ENCODE peak calls at places on chromosomes 12 and 14, in seven cellular contexts. K is gastrocnemius medialis, M is A549, W is heart left ventricle, B is dorsolateral prefrontal cortex, L is suprapubic skin, S is mucosa of descending colon. D is an unnamed sample.

GRCh38 chr12:79415754-79416435 is 274.9 kb downstream of the PAWR start:
- DNase-seq in S (peak), M (no peak), B (no peak), K (no peak), L (no peak), W (no peak), D (no peak)

GRCh38 chr12:10130042-10130441 is at the start of gene CLEC7A:
- DNase-seq in K (no peak), B (no peak), L (no peak), S (no peak), M (no peak), W (no peak), D (no peak)

GRCh38 chr14:36367985-36368774 is 47.7 kb upstream of the MBIP start:
- DNase-seq in L (no peak), M (no peak), W (no peak), B (no peak), K (no peak), S (no peak), D (no peak)

GRCh38 chr14:29240046-29240445 is 473.5 kb downstream of the FOXG1 start:
- DNase-seq in L (no peak), M (no peak), K (no peak), B (no peak), S (no peak), W (no peak), D (no peak)

GRCh38 chr14:104558231-104559042 is 21.1 kb upstream of the C14orf180 start:
- DNase-seq in M (no peak), S (no peak), W (no peak), K (no peak), B (no peak), L (no peak), D (peak)

GRCh38 chr14:22980672-22981089 is 1.7 kb downstream of the AJUBA start:
- DNase-seq in M (peak), K (no peak), L (peak), W (peak), S (peak), B (no peak), D (no peak)

GRCh38 chr14:67432088-67432564 is 20.2 kb upstream of the PLEK2 start:
- DNase-seq in B (no peak), K (no peak), W (no peak), M (no peak), L (no peak), S (no peak), D (no peak)

GRCh38 chr12:113299619-113300237 is 35.2 kb downstream of the SLC8B1 start:
- DNase-seq in W (peak), K (peak), B (no peak), S (peak), M (peak), L (no peak), D (no peak)

GRCh38 chr12:132469423-132469822 is 20.5 kb upstream of the FBRSL1 start:
- DNase-seq in B (no peak), S (no peak), W (no peak), L (no peak), M (no peak), K (no peak), D (no peak)

GRCh38 chr12:25707056-25707455 is 154.0 kb upstream of the LMNTD1 start:
- DNase-seq in S (no peak), L (no peak), W (no peak), B (no peak), K (no peak), M (no peak), D (no peak)

GRCh38 chr14:75401356-75401755 is 26.5 kb upstream of the JDP2 start:
- DNase-seq in W (peak), K (peak), S (peak), M (no peak), B (no peak), L (peak), D (no peak)

GRCh38 chr12:108457006-108457733 is 57.9 kb upstream of the FICD start:
- DNase-seq in M (peak), L (no peak), W (peak), S (no peak), B (no peak), K (no peak), D (no peak)

GRCh38 chr12:31466768-31467167 is 124.2 kb downstream of the DENND5B start:
- DNase-seq in B (no peak), S (no peak), M (no peak), W (no peak), K (no peak), L (no peak), D (no peak)

GRCh38 chr14:58712357-58712756 is 74.6 kb downstream of the DACT1 start:
- DNase-seq in W (no peak), M (no peak), K (no peak), B (no peak), S (no peak), L (no peak), D (peak)

GRCh38 chr12:7512528-7512927 is 9.0 kb upstream of the CD163 start:
- DNase-seq in S (no peak), M (peak), L (no peak), K (peak), B (no peak), W (no peak), D (no peak)

GRCh38 chr12:106345739-106346138 is 11.8 kb upstream of the POLR3B start:
- DNase-seq in L (no peak), W (peak), B (no peak), S (peak), M (peak), K (peak), D (no peak)

GRCh38 chr12:102478416-102479098 is 1.8 kb downstream of the IGF1 start:
- DNase-seq in K (no peak), M (no peak), W (no peak), L (no peak), S (peak), B (no peak), D (no peak)

GRCh38 chr12:47017901-47018479 is 61.4 kb upstream of the PCED1B start:
- DNase-seq in B (no peak), K (no peak), S (no peak), L (no peak), M (peak), W (no peak), D (no peak)

GRCh38 chr12:90287585-90287984 is 578.9 kb upstream of the ATP2B1 start:
- DNase-seq in B (no peak), K (no peak), S (no peak), L (no peak), W (no peak), M (no peak), D (no peak)

GRCh38 chr12:12427568-12427967 is 70.7 kb downstream of the BORCS5 start:
- DNase-seq in B (no peak), M (no peak), S (no peak), K (no peak), L (no peak), W (no peak), D (no peak)

GRCh38 chr14:55333785-55334485 is 62.7 kb downstream of the FBXO34 start:
- DNase-seq in M (no peak), B (no peak), W (no peak), K (no peak), L (no peak), S (no peak), D (no peak)

GRCh38 chr14:22588419-22589095 is 467 bp downstream of the DAD1 start:
- DNase-seq in B (no peak), K (no peak), W (no peak), M (no peak), L (no peak), S (no peak), D (no peak)

GRCh38 chr14:67526676-67527459 is 6.2 kb upstream of the PLEKHH1 start:
- DNase-seq in W (peak), K (peak), L (no peak), M (peak), B (no peak), S (peak), D (peak)

GRCh38 chr12:54357802-54358619 is 6.3 kb downstream of the GPR84 start:
- DNase-seq in M (no peak), S (no peak), L (no peak), B (no peak), K (no peak), W (no peak), D (no peak)

GRCh38 chr12:47892819-47893218 is 12.0 kb downstream of the VDR start:
- DNase-seq in L (no peak), W (no peak), B (no peak), K (no peak), M (no peak), S (no peak), D (no peak)

GRCh38 chr14:96263347-96264199 is 7.6 kb downstream of the BDKRB1 start:
- DNase-seq in L (no peak), M (no peak), W (no peak), S (peak), K (no peak), B (no peak), D (no peak)

GRCh38 chr14:97021571-97022171 is 224.5 kb downstream of the VRK1 start:
- DNase-seq in B (no peak), L (no peak), S (no peak), W (no peak), K (no peak), M (peak), D (no peak)

GRCh38 chr14:46405095-46405494 is 246.5 kb downstream of the RPL10L start:
- DNase-seq in B (no peak), M (no peak), K (no peak), L (no peak), W (no peak), S (peak), D (no peak)

GRCh38 chr12:53560386-53560785 is 53.1 kb upstream of the NPFF start:
- DNase-seq in M (no peak), B (no peak), L (no peak), S (no peak), W (no peak), K (no peak), D (no peak)

GRCh38 chr14:93104961-93105360 is 10.8 kb downstream of the ITPK1 start:
- DNase-seq in W (no peak), B (no peak), M (no peak), S (no peak), K (no peak), L (no peak), D (no peak)
- TF ChIP-seq CTCF in W (no peak), B (no peak), M (no peak), S (no peak), K (no peak), L (no peak), D (no peak)

DNA sequence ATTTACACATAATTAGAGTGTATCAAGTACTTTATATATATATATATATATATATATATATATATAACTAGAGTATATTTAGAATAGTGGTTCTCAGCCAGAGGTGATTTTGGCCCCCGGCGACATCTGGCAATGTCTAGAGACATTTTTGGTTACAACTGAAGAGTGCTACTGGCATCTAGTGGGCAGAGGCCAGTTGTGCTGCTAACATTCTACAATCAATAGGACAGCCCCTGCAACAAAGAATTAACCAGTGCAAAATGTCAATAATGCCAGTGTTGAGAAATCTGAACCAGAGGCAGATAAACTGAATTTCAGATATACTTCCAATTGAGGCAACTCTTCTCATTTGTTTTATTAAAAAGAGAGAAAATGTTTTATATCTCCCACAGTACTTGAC is 8.9 kb downstream of the GTF2A1 start:
- DNase-seq in M (no peak), L (no peak), W (peak), B (no peak), K (peak), S (peak), D (no peak)
- TF ChIP-seq CTCF in M (peak), L (no peak), W (peak), B (peak), K (peak), S (no peak), D (no peak)

GRCh38 chr12:94100990-94101901 is 47.1 kb upstream of the PLXNC1 start:
- DNase-seq in B (peak), K (peak), L (peak), M (peak), S (peak), W (peak), D (peak)
- TF ChIP-seq CTCF in B (peak), K (peak), L (peak), M (peak), S (peak), W (peak), D (peak)

GRCh38 chr12:128644664-128645296 is 179.0 kb downstream of the SLC15A4 start:
- DNase-seq in M (peak), S (peak), B (no peak), K (no peak), L (no peak), W (no peak), D (peak)
- TF ChIP-seq CTCF in M (peak), S (peak), B (peak), K (peak), L (no peak), W (peak), D (peak)

DNA sequence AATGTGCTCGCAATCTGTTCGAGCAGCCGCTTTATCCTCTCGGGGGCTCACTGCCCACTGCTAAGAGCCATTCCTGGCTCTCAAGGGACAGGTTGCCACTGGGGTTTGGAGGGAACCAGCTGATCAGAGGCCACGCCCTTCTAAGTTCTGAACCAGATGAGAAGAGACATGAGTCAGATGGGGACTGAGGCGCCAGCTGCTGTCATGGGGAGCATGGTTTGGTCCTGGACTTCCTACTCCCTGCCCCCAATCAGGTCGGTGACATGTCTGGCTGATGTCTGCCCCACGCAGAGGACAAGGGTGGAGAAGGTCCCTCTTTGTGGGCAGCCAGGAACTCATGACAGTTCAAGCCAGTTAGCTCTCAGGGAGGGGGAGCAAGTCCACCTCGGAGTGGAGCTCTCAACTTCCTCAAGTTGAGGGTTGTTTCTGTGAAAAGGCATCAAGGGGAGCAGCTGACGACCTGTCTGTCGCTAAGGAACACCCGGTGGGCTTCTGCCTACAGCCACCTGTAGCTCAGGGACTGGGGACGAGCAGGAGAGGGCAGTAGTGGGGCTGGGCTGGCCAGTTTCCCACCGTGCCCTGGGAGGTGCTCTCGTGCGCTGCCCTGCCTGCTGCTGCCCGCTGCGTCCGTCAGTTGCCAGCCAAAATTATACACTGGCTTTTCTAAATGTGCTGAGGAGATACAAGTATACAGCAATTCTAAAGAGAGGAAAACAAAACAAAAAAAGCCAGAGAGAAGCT is 20.4 kb downstream of the PSMC1 start:
- DNase-seq in M (no peak), W (no peak), B (no peak), L (no peak), K (no peak), S (no peak), D (peak)
- TF ChIP-seq CTCF in M (no peak), W (no peak), B (no peak), L (no peak), K (no peak), S (no peak), D (no peak)

DNA sequence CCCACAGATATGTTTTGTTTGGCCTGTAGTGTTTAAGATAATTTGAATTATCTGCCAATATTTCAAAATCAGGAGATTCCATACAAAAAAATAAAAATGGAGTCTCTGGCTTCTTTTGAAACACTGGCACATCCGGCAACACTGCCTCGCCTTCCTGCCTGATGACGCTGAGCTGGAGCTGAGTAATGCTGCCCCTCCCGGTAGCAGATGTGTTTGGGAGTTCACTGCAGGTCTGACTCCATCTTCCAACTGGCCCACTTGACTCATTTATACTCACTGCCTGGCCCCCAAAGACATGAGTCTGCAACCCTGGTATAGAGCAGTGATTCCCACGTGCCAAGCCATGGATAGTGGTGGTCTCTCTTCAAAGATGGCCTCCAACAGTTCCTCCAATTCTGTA is 7.4 kb downstream of the CIT start:
- DNase-seq in M (peak), K (no peak), S (peak), L (peak), B (no peak), W (no peak), D (peak)
- TF ChIP-seq CTCF in M (no peak), K (no peak), S (no peak), L (no peak), B (no peak), W (no peak), D (no peak)

GRCh38 chr14:24437020-24437735 is 5.4 kb downstream of the SDR39U1 start:
- DNase-seq in S (no peak), M (no peak), L (peak), B (no peak), K (no peak), W (no peak), D (no peak)
- TF ChIP-seq CTCF in S (no peak), M (no peak), L (no peak), B (no peak), K (no peak), W (no peak), D (peak)

GRCh38 chr12:29692237-29692636 is 91.5 kb downstream of the TMTC1 start:
- DNase-seq in B (no peak), L (no peak), S (no peak), K (no peak), M (no peak), W (no peak), D (no peak)

GRCh38 chr12:29691146-29691854 is 92.4 kb downstream of the TMTC1 start:
- DNase-seq in M (no peak), S (no peak), L (no peak), K (no peak), B (no peak), W (no peak), D (no peak)

GRCh38 chr12:29693962-29694361 is 89.8 kb downstream of the TMTC1 start:
- DNase-seq in B (no peak), W (no peak), K (no peak), S (no peak), L (no peak), M (no peak), D (no peak)

GRCh38 chr12:29698756-29699155 is 85.0 kb downstream of the TMTC1 start:
- DNase-seq in S (no peak), B (no peak), W (no peak), M (no peak), K (no peak), L (no peak), D (no peak)

DNA sequence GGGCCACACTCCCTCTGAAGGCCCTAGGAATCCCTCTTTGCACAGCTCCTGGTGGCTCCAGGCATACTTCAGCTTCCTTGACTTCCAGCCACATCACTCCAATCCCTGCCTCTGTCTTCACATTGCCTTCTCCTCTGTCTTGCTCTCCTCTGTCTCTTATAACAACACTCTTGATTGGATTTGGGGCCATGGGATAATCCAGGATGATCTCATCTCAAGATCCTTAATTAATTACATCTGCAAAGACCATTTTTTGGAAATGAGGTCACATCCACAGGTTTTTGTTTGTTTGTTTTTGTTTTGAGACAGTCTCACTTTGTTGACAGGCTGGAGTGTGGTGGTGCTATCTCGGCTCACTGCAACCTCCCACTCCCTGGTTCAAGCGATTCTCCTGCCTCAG is 88.7 kb downstream of the TMTC1 start:
- DNase-seq in W (no peak), B (no peak), L (no peak), S (no peak), M (no peak), K (no peak), D (no peak)
- TF ChIP-seq CTCF in W (no peak), B (no peak), L (no peak), S (no peak), M (no peak), K (no peak), D (no peak)

GRCh38 chr14:89270439-89271227 is 146.4 kb downstream of the FOXN3 start:
- DNase-seq in M (no peak), B (no peak), S (peak), L (no peak), W (no peak), K (no peak), D (no peak)
- TF ChIP-seq CTCF in M (no peak), B (no peak), S (no peak), L (no peak), W (no peak), K (no peak), D (no peak)

D was measured in glutamatergic neuron.